ENCODE peak calls at places on chromosomes 5 and 9, in seven cellular contexts. One of them, this sample, is unnamed.

GRCh38 chr5:56148453-56148971 is 84.6 kb downstream of the ANKRD55 start:
- DNase-seq in AG04450: no peak
- DNase-seq in A673: no peak
- DNase-seq in HFFc6: no peak
- DNase-seq in hepatocyte: no peak
- DNase-seq in Calu3: no peak
- DNase-seq in epithelial cell of proximal tubule: no peak
- DNase-seq in this sample: no peak

GRCh38 chr5:53291528-53291927 is 182.0 kb upstream of the MOCS2 start:
- DNase-seq in HFFc6: no peak
- DNase-seq in epithelial cell of proximal tubule: no peak
- DNase-seq in hepatocyte: peak
- DNase-seq in A673: no peak
- DNase-seq in AG04450: no peak
- DNase-seq in Calu3: no peak
- DNase-seq in this sample: no peak

GRCh38 chr9:122767821-122768220 is 20.9 kb upstream of the OR5C1 start:
- DNase-seq in HFFc6: no peak
- DNase-seq in epithelial cell of proximal tubule: no peak
- DNase-seq in hepatocyte: no peak
- DNase-seq in A673: no peak
- DNase-seq in AG04450: no peak
- DNase-seq in Calu3: no peak
- DNase-seq in this sample: no peak

GRCh38 chr5:118726891-118727290 is 261.5 kb downstream of the DTWD2 start:
- DNase-seq in HFFc6: no peak
- DNase-seq in epithelial cell of proximal tubule: no peak
- DNase-seq in hepatocyte: no peak
- DNase-seq in A673: no peak
- DNase-seq in AG04450: no peak
- DNase-seq in Calu3: no peak
- DNase-seq in this sample: no peak

GRCh38 chr9:130987054-130987453 is 21.9 kb upstream of the LAMC3 start:
- DNase-seq in epithelial cell of proximal tubule: no peak
- DNase-seq in HFFc6: no peak
- DNase-seq in Calu3: no peak
- DNase-seq in hepatocyte: no peak
- DNase-seq in A673: no peak
- DNase-seq in AG04450: no peak
- DNase-seq in this sample: no peak

GRCh38 chr5:140107312-140108092 is 6.4 kb upstream of the PURA start:
- DNase-seq in A673: peak
- DNase-seq in HFFc6: peak
- DNase-seq in hepatocyte: peak
- DNase-seq in epithelial cell of proximal tubule: no peak
- DNase-seq in AG04450: peak
- DNase-seq in Calu3: peak
- DNase-seq in this sample: peak

GRCh38 chr5:117454716-117455212 is 880.1 kb upstream of the SEMA6A start:
- DNase-seq in Calu3: peak
- DNase-seq in hepatocyte: peak
- DNase-seq in A673: peak
- DNase-seq in AG04450: no peak
- DNase-seq in HFFc6: no peak
- DNase-seq in epithelial cell of proximal tubule: no peak
- DNase-seq in this sample: no peak

GRCh38 chr9:75855509-75855908 is 35.0 kb upstream of the PCSK5 start:
- DNase-seq in hepatocyte: peak
- DNase-seq in Calu3: peak
- DNase-seq in AG04450: no peak
- DNase-seq in A673: peak
- DNase-seq in epithelial cell of proximal tubule: no peak
- DNase-seq in HFFc6: no peak
- DNase-seq in this sample: no peak

GRCh38 chr5:155898284-155898683 is 428.7 kb upstream of the SGCD start:
- DNase-seq in AG04450: no peak
- DNase-seq in epithelial cell of proximal tubule: no peak
- DNase-seq in Calu3: no peak
- DNase-seq in A673: no peak
- DNase-seq in hepatocyte: no peak
- DNase-seq in HFFc6: no peak
- DNase-seq in this sample: no peak

GRCh38 chr5:1785062-1785461 is 14.6 kb downstream of the MRPL36 start:
- DNase-seq in hepatocyte: no peak
- DNase-seq in AG04450: no peak
- DNase-seq in A673: no peak
- DNase-seq in epithelial cell of proximal tubule: no peak
- DNase-seq in HFFc6: no peak
- DNase-seq in Calu3: no peak
- DNase-seq in this sample: no peak

GRCh38 chr5:102731704-102732103 is 23.4 kb upstream of the PAM start:
- DNase-seq in A673: no peak
- DNase-seq in Calu3: no peak
- DNase-seq in AG04450: no peak
- DNase-seq in epithelial cell of proximal tubule: no peak
- DNase-seq in hepatocyte: no peak
- DNase-seq in HFFc6: no peak
- DNase-seq in this sample: no peak

GRCh38 chr5:10637944-10638343 is 74.1 kb downstream of the ANKRD33B start:
- DNase-seq in hepatocyte: no peak
- DNase-seq in HFFc6: no peak
- DNase-seq in epithelial cell of proximal tubule: no peak
- DNase-seq in AG04450: no peak
- DNase-seq in A673: no peak
- DNase-seq in Calu3: no peak
- DNase-seq in this sample: no peak

GRCh38 chr5:140605879-140606278 is 27.1 kb downstream of the CD14 start:
- DNase-seq in HFFc6: no peak
- DNase-seq in hepatocyte: no peak
- DNase-seq in AG04450: no peak
- DNase-seq in A673: no peak
- DNase-seq in epithelial cell of proximal tubule: no peak
- DNase-seq in Calu3: no peak
- DNase-seq in this sample: no peak

GRCh38 chr5:177491429-177491945 is 5.9 kb downstream of the PDLIM7 start:
- DNase-seq in hepatocyte: peak
- DNase-seq in A673: peak
- DNase-seq in epithelial cell of proximal tubule: no peak
- DNase-seq in AG04450: no peak
- DNase-seq in HFFc6: peak
- DNase-seq in Calu3: peak
- DNase-seq in this sample: peak

GRCh38 chr5:79202076-79202475 is 33.9 kb upstream of the JMY start:
- DNase-seq in HFFc6: peak
- DNase-seq in hepatocyte: peak
- DNase-seq in epithelial cell of proximal tubule: peak
- DNase-seq in Calu3: no peak
- DNase-seq in A673: no peak
- DNase-seq in AG04450: no peak
- DNase-seq in this sample: no peak

GRCh38 chr5:33999986-34000385 is 7.9 kb downstream of the AMACR start:
- DNase-seq in A673: no peak
- DNase-seq in HFFc6: no peak
- DNase-seq in Calu3: no peak
- DNase-seq in hepatocyte: no peak
- DNase-seq in epithelial cell of proximal tubule: no peak
- DNase-seq in AG04450: no peak
- DNase-seq in this sample: no peak

GRCh38 chr9:116549061-116549664 is 137.9 kb upstream of the TRIM32 start:
- DNase-seq in HFFc6: peak
- DNase-seq in AG04450: peak
- DNase-seq in hepatocyte: peak
- DNase-seq in Calu3: peak
- DNase-seq in A673: peak
- DNase-seq in epithelial cell of proximal tubule: peak
- DNase-seq in this sample: no peak

GRCh38 chr9:131732061-131732526 is 7.8 kb downstream of the RAPGEF1 start:
- DNase-seq in HFFc6: peak
- DNase-seq in AG04450: no peak
- DNase-seq in hepatocyte: no peak
- DNase-seq in Calu3: no peak
- DNase-seq in A673: no peak
- DNase-seq in epithelial cell of proximal tubule: no peak
- DNase-seq in this sample: no peak

GRCh38 chr9:108282872-108283271 is 572.9 kb downstream of the ACTL7B start:
- DNase-seq in Calu3: no peak
- DNase-seq in AG04450: no peak
- DNase-seq in epithelial cell of proximal tubule: no peak
- DNase-seq in A673: peak
- DNase-seq in HFFc6: no peak
- DNase-seq in hepatocyte: no peak
- DNase-seq in this sample: no peak

GRCh38 chr5:144114571-144114970 is 55.9 kb downstream of the YIPF5 start:
- DNase-seq in hepatocyte: no peak
- DNase-seq in AG04450: no peak
- DNase-seq in Calu3: no peak
- DNase-seq in HFFc6: no peak
- DNase-seq in A673: no peak
- DNase-seq in epithelial cell of proximal tubule: no peak
- DNase-seq in this sample: no peak

GRCh38 chr9:126471084-126471611 is 142.6 kb upstream of the LMX1B start:
- DNase-seq in Calu3: no peak
- DNase-seq in HFFc6: no peak
- DNase-seq in epithelial cell of proximal tubule: no peak
- DNase-seq in hepatocyte: no peak
- DNase-seq in AG04450: no peak
- DNase-seq in A673: no peak
- DNase-seq in this sample: no peak

GRCh38 chr5:72005676-72006075 is 101.6 kb upstream of the MAP1B start:
- DNase-seq in A673: peak
- DNase-seq in AG04450: no peak
- DNase-seq in hepatocyte: no peak
- DNase-seq in HFFc6: no peak
- DNase-seq in Calu3: peak
- DNase-seq in epithelial cell of proximal tubule: no peak
- DNase-seq in this sample: no peak

GRCh38 chr9:18849910-18850677 is 182.9 kb downstream of the SAXO1 start:
- DNase-seq in HFFc6: no peak
- DNase-seq in hepatocyte: no peak
- DNase-seq in A673: no peak
- DNase-seq in AG04450: no peak
- DNase-seq in Calu3: no peak
- DNase-seq in epithelial cell of proximal tubule: no peak
- DNase-seq in this sample: no peak

GRCh38 chr9:135135171-135135926 is 47.9 kb downstream of the OLFM1 start:
- DNase-seq in HFFc6: no peak
- DNase-seq in AG04450: no peak
- DNase-seq in hepatocyte: no peak
- DNase-seq in Calu3: no peak
- DNase-seq in epithelial cell of proximal tubule: no peak
- DNase-seq in A673: peak
- DNase-seq in this sample: no peak

GRCh38 chr5:171207256-171207866 is 101.7 kb upstream of the TLX3 start:
- DNase-seq in hepatocyte: peak
- DNase-seq in A673: peak
- DNase-seq in Calu3: peak
- DNase-seq in AG04450: peak
- DNase-seq in HFFc6: peak
- DNase-seq in epithelial cell of proximal tubule: peak
- DNase-seq in this sample: peak

GRCh38 chr9:136276716-136277115 is 27.2 kb downstream of the CCDC187 start:
- DNase-seq in epithelial cell of proximal tubule: no peak
- DNase-seq in hepatocyte: no peak
- DNase-seq in HFFc6: no peak
- DNase-seq in A673: no peak
- DNase-seq in Calu3: no peak
- DNase-seq in AG04450: no peak
- DNase-seq in this sample: no peak

DNA sequence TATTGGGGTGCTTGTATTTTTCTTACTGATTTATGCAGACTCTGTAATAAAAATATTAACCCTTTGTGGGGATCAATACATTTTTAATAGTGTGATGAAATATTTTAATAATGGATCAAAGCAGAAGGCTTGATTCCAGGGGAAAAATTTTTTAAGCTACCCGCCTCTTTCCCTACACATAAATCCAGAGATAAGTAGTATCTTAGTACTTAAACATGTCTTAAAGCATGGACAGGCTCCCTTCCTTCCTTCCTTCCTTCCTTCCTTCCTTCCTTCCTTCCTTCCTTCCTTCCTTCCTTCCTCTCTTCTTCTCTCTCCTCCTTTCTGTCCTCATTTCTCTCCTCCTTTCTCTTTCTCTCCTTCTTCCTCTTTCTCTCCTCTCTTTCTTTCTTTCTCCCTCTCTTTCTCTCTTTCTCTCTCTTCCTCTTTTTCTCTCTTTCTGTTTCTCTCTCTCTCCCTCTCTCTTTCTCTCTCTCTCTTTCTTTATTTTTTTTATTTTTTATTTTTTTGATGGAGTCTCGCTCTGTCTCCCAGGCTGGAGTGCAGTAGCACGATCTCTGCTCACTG is 78.0 kb upstream of the SPRY4 start:
- DNase-seq in AG04450: no peak
- DNase-seq in HFFc6: no peak
- DNase-seq in A673: peak
- DNase-seq in hepatocyte: no peak
- DNase-seq in Calu3: no peak
- DNase-seq in epithelial cell of proximal tubule: no peak
- DNase-seq in this sample: no peak
- TF ChIP-seq CTCF in AG04450: no peak
- TF ChIP-seq CTCF in HFFc6: no peak
- TF ChIP-seq CTCF in A673: no peak
- TF ChIP-seq CTCF in hepatocyte: no peak
- TF ChIP-seq CTCF in Calu3: no peak
- TF ChIP-seq CTCF in epithelial cell of proximal tubule: no peak
- TF ChIP-seq CTCF in this sample: no peak

GRCh38 chr9:70635790-70636189 is 221.3 kb upstream of the KLF9 start:
- DNase-seq in hepatocyte: no peak
- DNase-seq in A673: no peak
- DNase-seq in HFFc6: no peak
- DNase-seq in epithelial cell of proximal tubule: no peak
- DNase-seq in AG04450: no peak
- DNase-seq in Calu3: peak
- DNase-seq in this sample: no peak
- TF ChIP-seq CTCF in hepatocyte: no peak
- TF ChIP-seq CTCF in A673: no peak
- TF ChIP-seq CTCF in HFFc6: no peak
- TF ChIP-seq CTCF in epithelial cell of proximal tubule: no peak
- TF ChIP-seq CTCF in AG04450: no peak
- TF ChIP-seq CTCF in Calu3: no peak
- TF ChIP-seq CTCF in this sample: no peak

GRCh38 chr5:110716247-110717245 is 9.9 kb downstream of the TMEM232 start:
- DNase-seq in A673: no peak
- DNase-seq in HFFc6: no peak
- DNase-seq in hepatocyte: no peak
- DNase-seq in Calu3: no peak
- DNase-seq in epithelial cell of proximal tubule: no peak
- DNase-seq in AG04450: no peak
- DNase-seq in this sample: no peak
- TF ChIP-seq CTCF in A673: peak
- TF ChIP-seq CTCF in HFFc6: peak
- TF ChIP-seq CTCF in hepatocyte: no peak
- TF ChIP-seq CTCF in Calu3: no peak
- TF ChIP-seq CTCF in epithelial cell of proximal tubule: no peak
- TF ChIP-seq CTCF in AG04450: no peak
- TF ChIP-seq CTCF in this sample: no peak

DNA sequence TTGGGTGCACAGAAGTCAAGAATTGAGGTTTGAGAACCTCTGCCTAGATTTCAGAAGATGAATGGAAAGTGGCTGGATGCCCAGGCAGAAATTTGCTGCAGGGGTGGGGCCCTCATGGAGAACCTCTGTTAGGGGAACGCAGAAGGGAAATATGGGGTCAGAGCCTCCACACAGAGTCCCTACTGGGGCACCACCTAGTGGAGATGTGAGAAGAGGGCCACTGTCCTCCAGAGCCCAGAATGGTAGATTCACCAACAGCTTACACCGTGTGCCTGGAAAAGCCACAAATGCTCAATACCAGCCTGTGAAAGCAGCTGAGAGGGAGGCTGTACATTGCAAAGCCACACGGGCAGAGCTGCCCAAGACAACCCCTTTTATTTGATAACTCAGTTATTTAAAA is 383.5 kb downstream of the TLE4 start:
- DNase-seq in epithelial cell of proximal tubule: no peak
- DNase-seq in A673: peak
- DNase-seq in AG04450: no peak
- DNase-seq in Calu3: no peak
- DNase-seq in HFFc6: no peak
- DNase-seq in hepatocyte: no peak
- DNase-seq in this sample: no peak
- TF ChIP-seq CTCF in epithelial cell of proximal tubule: peak
- TF ChIP-seq CTCF in A673: peak
- TF ChIP-seq CTCF in AG04450: peak
- TF ChIP-seq CTCF in Calu3: no peak
- TF ChIP-seq CTCF in HFFc6: peak
- TF ChIP-seq CTCF in hepatocyte: peak
- TF ChIP-seq CTCF in this sample: no peak